ENCODE peak calls at places on chromosomes 12 and 14, in eight cellular contexts. J, A, Y, S, U, X, D and R are unnamed samples.

GRCh38 chr14:101509730-101510371 is 51.4 kb upstream of the DIO3 start:
- DNase-seq in D (no peak), A (peak), X (no peak), J (no peak), Y (no peak), S (no peak), U (no peak), R (no peak)

GRCh38 chr12:55742719-55743130 is at the start of gene GDF11:
- DNase-seq in U (peak), X (peak), S (peak), Y (peak), A (peak), D (peak), J (peak), R (peak)

GRCh38 chr14:101216725-101217463 is 313.4 kb upstream of the RTL1 start:
- DNase-seq in X (no peak), A (no peak), D (no peak), Y (no peak), S (no peak), J (no peak), U (no peak), R (no peak)

GRCh38 chr12:116210131-116210530 is 67.4 kb downstream of the MED13L start:
- DNase-seq in X (peak), U (no peak), D (no peak), Y (no peak), S (no peak), J (no peak), A (no peak), R (no peak)

GRCh38 chr14:68394719-68395117 is 398.1 kb downstream of the ZFP36L1 start:
- DNase-seq in S (no peak), Y (no peak), U (no peak), D (peak), J (no peak), A (peak), X (no peak), R (no peak)

GRCh38 chr12:24850486-24850885 is 98.4 kb downstream of the BCAT1 start:
- DNase-seq in U (no peak), J (no peak), D (no peak), Y (peak), A (no peak), S (no peak), X (no peak), R (peak)

GRCh38 chr12:130431176-130431575 is 93.5 kb downstream of the PIWIL1 start:
- DNase-seq in A (no peak), U (no peak), S (no peak), Y (no peak), X (no peak), J (no peak), D (no peak), R (no peak)

GRCh38 chr14:33676135-33676566 is 274.7 kb downstream of the EGLN3 start:
- DNase-seq in A (peak), S (peak), U (peak), Y (peak), X (peak), D (peak), J (no peak), R (no peak)

GRCh38 chr12:123987022-123987421 is 14.0 kb downstream of the ZNF664 start:
- DNase-seq in A (no peak), J (no peak), Y (no peak), X (no peak), U (no peak), D (no peak), S (no peak), R (no peak)

GRCh38 chr14:75275598-75275997 is 3.0 kb upstream of the FOS start:
- DNase-seq in S (no peak), U (no peak), X (no peak), D (no peak), J (no peak), A (no peak), Y (no peak), R (no peak)

GRCh38 chr12:81395431-81395830 is 317.6 kb downstream of the ACSS3 start:
- DNase-seq in A (no peak), D (no peak), S (no peak), Y (no peak), U (no peak), X (no peak), J (no peak), R (no peak)

GRCh38 chr14:105496831-105497591 is 6.0 kb downstream of the TEDC1 start:
- DNase-seq in X (no peak), D (no peak), S (no peak), Y (no peak), U (no peak), A (no peak), J (no peak), R (no peak)

GRCh38 chr12:50924439-50925341 is 27.7 kb upstream of the HIGD1C start:
- DNase-seq in Y (peak), X (peak), J (no peak), U (peak), S (peak), A (peak), D (no peak), R (peak)

GRCh38 chr12:19129486-19130223 is at the start of gene PLEKHA5:
- DNase-seq in J (peak), X (peak), U (peak), A (peak), D (peak), Y (peak), S (peak), R (no peak)

GRCh38 chr14:104319489-104320241 is 181.3 kb downstream of the KIF26A start:
- DNase-seq in X (no peak), Y (no peak), U (no peak), S (no peak), J (no peak), D (no peak), A (peak), R (no peak)

GRCh38 chr14:89137514-89138163 is 279.4 kb downstream of the FOXN3 start:
- DNase-seq in U (no peak), Y (no peak), S (no peak), J (no peak), X (peak), A (peak), D (no peak), R (peak)

GRCh38 chr12:88544991-88545684 is 35.1 kb downstream of the KITLG start:
- DNase-seq in S (no peak), Y (no peak), D (no peak), X (no peak), A (no peak), J (no peak), U (no peak), R (no peak)

GRCh38 chr12:120879102-120879501 is 25.1 kb downstream of the SPPL3 start:
- DNase-seq in D (no peak), Y (no peak), X (no peak), S (no peak), J (no peak), A (no peak), U (no peak), R (no peak)

GRCh38 chr12:29552324-29552927 is 54.9 kb upstream of the OVCH1 start:
- DNase-seq in D (peak), U (peak), S (peak), A (peak), J (peak), X (peak), Y (peak), R (peak)

GRCh38 chr12:6662602-6662905 is 365 bp downstream of the ING4 start:
- DNase-seq in A (no peak), U (no peak), Y (no peak), J (no peak), S (no peak), D (no peak), X (no peak), R (no peak)

GRCh38 chr12:21683115-21683514 is 25.5 kb upstream of the LDHB start:
- DNase-seq in A (no peak), D (no peak), Y (no peak), X (no peak), U (no peak), S (no peak), J (no peak), R (no peak)

GRCh38 chr14:44833376-44833775 is 128.4 kb downstream of the KLHL28 start:
- DNase-seq in A (no peak), X (peak), S (no peak), Y (no peak), U (no peak), D (no peak), J (no peak), R (no peak)

GRCh38 chr12:124369055-124369900 is 74.4 kb downstream of the RFLNA start:
- DNase-seq in Y (no peak), D (no peak), A (peak), J (no peak), U (no peak), S (no peak), X (peak), R (no peak)

GRCh38 chr12:64780531-64781373 is 21.5 kb upstream of the GNS start:
- DNase-seq in X (no peak), D (peak), S (peak), U (peak), Y (peak), J (no peak), A (peak), R (no peak)